ENCODE peak calls at places on chromosomes 12 and 14, in four cellular contexts. V is H9, D is stomach, P is thoracic aorta. W is an unnamed sample. For H3K9me3, the result is how much of the 10 kb centered on the place peaks cover.

GRCh38 chr14:69685716-69686115 is 74.3 kb downstream of the SUSD6 start:
- DNase-seq in P (no peak), V (no peak), D (peak), W (no peak)

GRCh38 chr12:92861381-92861780 is 67.7 kb downstream of the EEA1 start:
- DNase-seq in P (no peak), V (no peak), D (no peak), W (no peak)

GRCh38 chr14:63367742-63368364 is 49.1 kb upstream of the GPHB5 start:
- DNase-seq in V (no peak), D (no peak), P (no peak), W (no peak)

GRCh38 chr12:119247007-119247719 is 68.4 kb downstream of the HSPB8 start:
- DNase-seq in V (no peak), P (no peak), D (no peak), W (no peak)

GRCh38 chr12:124322271-124322998 is 27.5 kb downstream of the RFLNA start:
- DNase-seq in P (no peak), V (no peak), D (no peak), W (no peak)

GRCh38 chr12:119804011-119804641 is 73.0 kb downstream of the CIT start:
- DNase-seq in P (no peak), V (peak), D (peak), W (no peak)

GRCh38 chr12:114269153-114269552 is 136.8 kb downstream of the TBX5 start:
- DNase-seq in D (no peak), V (no peak), P (no peak), W (no peak)

GRCh38 chr14:104157303-104157928 is 19.0 kb downstream of the KIF26A start:
- DNase-seq in P (no peak), D (no peak), V (no peak), W (no peak)

GRCh38 chr12:45789025-45789424 is 59.5 kb downstream of the ARID2 start:
- DNase-seq in D (no peak), P (no peak), V (no peak), W (no peak)

GRCh38 chr12:56903374-56903773 is 30.8 kb downstream of the SDR9C7 start:
- DNase-seq in D (no peak), V (no peak), P (no peak), W (no peak)

GRCh38 chr14:101167428-101167827 is 263.9 kb upstream of the RTL1 start:
- DNase-seq in P (no peak), D (no peak), V (no peak), W (no peak)

GRCh38 chr12:111192657-111193056 is 176.2 kb downstream of the PHETA1 start:
- DNase-seq in P (no peak), V (no peak), D (no peak), W (no peak)

GRCh38 chr14:94038510-94038909 is 12.4 kb downstream of the OTUB2 start:
- DNase-seq in P (no peak), V (no peak), D (no peak), W (no peak)

GRCh38 chr12:85448548-85449139 is 168.6 kb downstream of the ALX1 start:
- DNase-seq in P (no peak), D (no peak), V (no peak), W (no peak)

GRCh38 chr12:124347335-124347734 is 52.4 kb downstream of the RFLNA start:
- DNase-seq in P (no peak), D (no peak), V (no peak), W (no peak)

GRCh38 chr14:77141592-77142288 is at the start of gene ZDHHC22:
- DNase-seq in D (no peak), V (peak), P (no peak), W (no peak)

GRCh38 chr14:105905456-105905855 is 379.1 kb downstream of the TMEM121 start:
- DNase-seq in D (no peak), V (no peak), P (no peak), W (no peak)
- H3K9me3 ChIP-seq in D (under half), V (half or more), P (under half), W (under half)

DNA sequence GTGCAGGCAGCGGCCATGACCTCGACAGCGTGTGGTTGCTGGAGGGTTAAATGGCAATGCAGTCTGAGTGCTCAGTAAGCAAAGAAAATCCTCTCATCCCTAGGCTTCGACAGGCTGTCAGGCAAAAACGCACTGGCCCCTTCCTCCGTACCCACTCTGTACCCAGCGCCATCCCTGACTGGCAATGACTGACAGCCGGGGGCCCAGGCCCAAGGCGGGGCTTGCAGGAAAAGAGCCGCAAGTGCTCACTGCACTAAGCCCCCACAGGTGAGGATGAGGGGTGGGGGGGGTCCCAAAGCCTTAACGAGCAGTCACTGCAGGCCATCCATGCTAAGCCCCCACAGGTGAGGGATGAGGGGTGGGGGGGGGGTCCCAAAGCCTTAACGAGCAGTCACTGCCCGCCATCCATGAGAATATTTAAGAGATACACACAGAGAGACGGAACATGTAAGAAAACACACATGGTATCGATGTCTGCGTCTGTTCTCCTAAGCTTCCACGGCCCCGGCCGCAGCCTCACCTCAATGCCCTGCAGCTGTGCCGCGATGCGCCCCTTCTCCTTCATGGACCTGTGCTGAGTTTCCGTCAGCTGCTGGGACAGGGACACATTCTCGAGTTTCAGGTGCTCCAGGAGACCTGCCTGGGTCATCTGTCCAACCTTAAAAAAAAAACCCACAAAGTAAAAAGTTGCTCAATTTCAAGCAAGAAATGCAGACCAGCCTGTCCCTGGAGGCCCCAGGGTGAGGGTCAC is 30.7 kb downstream of the GOLGA3 start:
- DNase-seq in D (no peak), P (no peak), V (no peak), W (no peak)
- H3K9me3 ChIP-seq in D (under half), P (under half), V (under half), W (under half)

DNA sequence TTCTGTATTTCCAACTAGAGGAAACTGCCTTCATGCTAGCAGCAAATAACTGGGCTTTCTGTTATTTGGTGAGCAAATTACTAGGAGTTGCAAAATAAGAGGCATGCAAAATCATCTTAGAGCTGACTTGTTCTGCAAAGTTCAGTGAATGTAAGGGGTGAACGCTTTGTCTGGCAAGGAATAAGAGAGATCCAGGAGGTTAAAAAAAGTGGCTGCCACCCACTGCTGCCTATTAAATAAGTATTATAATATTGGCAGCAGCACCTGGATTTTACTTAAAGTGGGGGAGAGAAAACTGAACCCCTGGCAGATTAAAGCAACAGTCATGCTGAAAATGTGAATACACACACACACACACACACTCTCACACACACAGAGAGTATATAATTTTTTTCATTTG is 557.0 kb downstream of the FLRT2 start:
- DNase-seq in P (no peak), V (no peak), D (no peak), W (no peak)
- H3K9me3 ChIP-seq in P (under half), V (under half), D (under half), W (under half)

GRCh38 chr14:96114002-96114401 is 74.8 kb downstream of the C14orf132 start:
- DNase-seq in P (no peak), D (no peak), V (no peak), W (no peak)
- H3K9me3 ChIP-seq in P (under half), D (under half), V (under half), W (under half)

W was measured in T-helper 17 cell.